ENCODE peak calls at places on chromosomes 2 and 18, in four cellular contexts. Q is A549, L is sigmoid colon, Y is aorta. H is an unnamed sample.

GRCh38 chr2:157404363-157404762 is 39.5 kb downstream of the CYTIP start:
- DNase-seq in Q (no peak), L (no peak), Y (no peak), H (no peak)

GRCh38 chr2:50564781-50565180 is 467.2 kb downstream of the NRXN1 start:
- DNase-seq in Q (no peak), L (no peak), Y (no peak), H (no peak)

GRCh38 chr2:225337183-225337582 is 62.3 kb upstream of the NYAP2 start:
- DNase-seq in Q (no peak), L (no peak), Y (no peak), H (no peak)

GRCh38 chr2:120825370-120826259 is 89.9 kb downstream of the GLI2 start:
- DNase-seq in Q (no peak), L (peak; percentile 90), Y (peak; percentile 57), H (no peak)

GRCh38 chr2:23624378-23624777 is 239.4 kb downstream of the KLHL29 start:
- DNase-seq in Q (peak; percentile 50), L (peak; percentile 30), Y (no peak), H (no peak)

GRCh38 chr18:41906528-41907256 is 48.3 kb upstream of the PIK3C3 start:
- DNase-seq in Q (peak; percentile 18), L (no peak), Y (no peak), H (no peak)

GRCh38 chr2:75130171-75130570 is 69.1 kb downstream of the TACR1 start:
- DNase-seq in Q (peak; percentile 36), L (no peak), Y (no peak), H (no peak)

GRCh38 chr2:158191569-158191968 is 89.9 kb downstream of the UPP2 start:
- DNase-seq in Q (no peak), L (no peak), Y (no peak), H (no peak)

GRCh38 chr2:239302808-239303557 is 97.8 kb downstream of the HDAC4 start:
- DNase-seq in Q (no peak), L (peak; percentile 72), Y (peak; percentile 72), H (peak; percentile 71)

GRCh38 chr2:196823750-196824149 is 14.6 kb upstream of the C2orf66 start:
- DNase-seq in Q (peak; percentile 45), L (no peak), Y (no peak), H (no peak)

GRCh38 chr2:215828528-215829184 is 184.7 kb downstream of the MREG start:
- DNase-seq in Q (peak; percentile 83), L (peak; percentile 71), Y (peak; percentile 66), H (no peak)

GRCh38 chr2:201149064-201149820 is 33.3 kb downstream of the CFLAR start:
- DNase-seq in Q (peak; percentile 92), L (no peak), Y (no peak), H (no peak)

GRCh38 chr2:139790807-139791206 is 1010.6 kb upstream of the NXPH2 start:
- DNase-seq in Q (peak; percentile 36), L (no peak), Y (no peak), H (no peak)

DNA sequence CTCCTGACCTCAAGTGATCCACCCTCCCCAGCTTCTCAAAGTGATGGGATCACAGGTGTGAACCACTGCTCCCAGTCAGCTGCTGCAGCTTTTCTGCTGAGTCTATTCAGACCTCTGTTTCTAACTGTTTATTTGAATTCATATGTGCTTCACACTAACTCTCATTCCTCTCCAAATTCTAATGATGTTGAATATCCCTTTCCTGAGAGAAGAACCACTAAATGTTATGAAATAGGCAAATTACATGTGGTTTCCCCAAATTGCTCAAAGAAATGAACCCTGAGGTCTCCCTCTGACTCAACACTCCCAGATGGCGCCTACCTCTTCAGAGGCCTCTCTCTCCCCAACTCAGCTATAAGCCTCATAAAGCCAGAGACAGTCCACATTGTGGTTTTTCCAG is 98.6 kb downstream of the IRS1 start:
- DNase-seq in Q (no peak), L (no peak), Y (no peak), H (no peak)
- H3K27ac ChIP-seq in Q (no peak overlapping the region), L (peak overlapping the region; percentile 26), Y (no peak overlapping the region), H (no peak overlapping the region)

DNA sequence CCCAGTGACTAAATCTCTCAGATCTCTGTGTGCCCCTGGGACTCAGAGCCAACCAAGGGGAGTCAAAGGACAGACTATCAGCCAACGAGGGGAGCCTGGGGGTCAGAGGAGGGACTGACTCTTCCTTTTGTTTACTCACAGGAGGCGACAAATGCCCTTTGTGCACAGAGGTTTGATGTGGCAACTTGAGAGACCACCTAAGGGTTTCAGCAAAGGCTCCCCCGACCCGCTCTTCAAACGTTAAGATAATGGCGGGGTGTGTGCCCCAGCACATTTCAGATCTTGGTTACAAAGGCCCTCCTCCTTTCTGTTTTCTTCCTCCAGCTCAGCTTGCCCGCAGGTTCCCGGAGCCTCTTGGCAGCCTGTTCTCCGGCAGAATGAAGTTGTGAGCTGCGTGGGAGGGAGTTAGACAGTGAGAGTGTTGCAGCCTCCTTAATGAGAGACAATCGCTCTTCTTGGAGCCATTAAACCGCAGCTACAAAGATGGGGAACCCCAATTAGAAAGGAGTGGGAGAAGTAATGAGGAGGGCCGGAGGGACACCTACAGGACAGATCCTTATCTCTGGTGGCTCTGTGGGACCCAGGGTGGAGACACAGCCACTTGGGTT is 76.2 kb downstream of the KIAA2012 start:
- DNase-seq in Q (no peak), L (peak; percentile 81), Y (peak; percentile 77), H (no peak)
- H3K27ac ChIP-seq in Q (peak overlapping the region; percentile 12), L (peak overlapping the region; percentile 75), Y (no peak overlapping the region), H (peak overlapping the region; percentile 66)

GRCh38 chr18:4236940-4237686 is 218.0 kb downstream of the DLGAP1 start:
- DNase-seq in Q (no peak), L (no peak), Y (no peak), H (no peak)
- H3K27ac ChIP-seq in Q (no peak overlapping the region), L (no peak overlapping the region), Y (no peak overlapping the region), H (no peak overlapping the region)

DNA sequence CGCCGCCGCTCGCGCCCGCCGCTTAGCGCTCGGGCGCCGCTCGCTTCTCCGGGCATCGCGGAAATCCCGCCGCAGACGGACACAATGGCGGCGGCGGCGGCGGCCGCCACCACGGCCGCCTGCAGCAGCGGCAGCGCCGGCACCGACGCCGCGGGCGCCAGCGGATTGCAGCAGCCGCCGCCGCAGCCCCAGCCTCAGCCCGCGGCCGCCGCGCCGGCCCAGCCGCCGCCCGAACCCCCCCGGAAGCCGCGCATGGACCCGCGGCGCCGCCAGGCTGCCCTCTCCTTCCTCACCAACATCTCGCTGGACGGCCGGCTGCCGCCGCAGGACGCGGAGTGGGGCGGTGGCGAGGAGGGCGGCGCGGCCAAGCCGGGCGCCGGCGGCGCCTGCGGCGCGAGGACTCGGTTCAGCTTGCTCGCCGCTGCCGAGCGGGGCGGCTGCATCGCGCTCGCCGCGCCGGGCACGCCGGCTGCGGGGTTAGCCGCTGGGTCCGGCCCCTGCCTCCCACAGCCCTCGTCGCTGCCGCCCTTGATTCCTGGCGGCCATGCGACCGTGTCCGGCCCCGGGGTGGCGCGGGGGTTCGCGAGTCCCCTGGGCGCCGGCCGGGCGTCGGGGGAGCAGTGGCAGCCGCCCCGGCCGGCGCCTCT is 517 bp downstream of the CABLES1 start:
- DNase-seq in Q (no peak), L (no peak), Y (peak; percentile 71), H (no peak)
- H3K27ac ChIP-seq in Q (peak overlapping the region; percentile 97), L (peak overlapping the region; percentile 61), Y (peak overlapping the region; percentile 38), H (peak overlapping the region; percentile 69)

GRCh38 chr2:159785195-159785594 is 12.8 kb downstream of the CD302 start:
- DNase-seq in Q (no peak), L (no peak), Y (no peak), H (no peak)

GRCh38 chr2:159786938-159787337 is 11.1 kb downstream of the CD302 start:
- DNase-seq in Q (no peak), L (no peak), Y (no peak), H (no peak)

GRCh38 chr2:159788218-159788617 is 9.8 kb downstream of the CD302 start:
- DNase-seq in Q (no peak), L (no peak), Y (no peak), H (no peak)

DNA sequence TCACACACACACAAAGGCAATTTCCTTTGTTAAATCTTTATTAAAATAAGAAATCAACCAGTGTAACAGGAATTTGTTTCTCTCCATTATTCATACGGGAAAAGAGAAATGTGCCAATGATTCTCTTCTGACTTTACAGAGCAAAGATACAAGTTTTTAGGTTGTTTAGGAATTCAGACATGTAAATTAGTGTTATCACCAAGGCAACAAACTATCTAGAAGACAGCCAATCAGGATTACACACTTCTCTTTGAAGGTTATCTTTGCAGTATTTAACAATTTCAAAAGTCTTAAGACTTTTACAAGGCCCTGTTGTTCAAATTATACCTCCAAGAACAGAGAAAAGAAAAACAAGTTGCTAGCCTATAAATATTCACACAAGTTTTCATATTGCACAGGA is 14.4 kb downstream of the CD302 start:
- DNase-seq in Q (no peak), L (no peak), Y (no peak), H (no peak)
- H3K27ac ChIP-seq in Q (no peak overlapping the region), L (no peak overlapping the region), Y (no peak overlapping the region), H (no peak overlapping the region)

GRCh38 chr18:46705521-46705920 is 48.5 kb upstream of the LOXHD1 start:
- DNase-seq in Q (no peak), L (no peak), Y (no peak), H (no peak)
- H3K27ac ChIP-seq in Q (no peak overlapping the region), L (no peak overlapping the region), Y (no peak overlapping the region), H (no peak overlapping the region)

DNA sequence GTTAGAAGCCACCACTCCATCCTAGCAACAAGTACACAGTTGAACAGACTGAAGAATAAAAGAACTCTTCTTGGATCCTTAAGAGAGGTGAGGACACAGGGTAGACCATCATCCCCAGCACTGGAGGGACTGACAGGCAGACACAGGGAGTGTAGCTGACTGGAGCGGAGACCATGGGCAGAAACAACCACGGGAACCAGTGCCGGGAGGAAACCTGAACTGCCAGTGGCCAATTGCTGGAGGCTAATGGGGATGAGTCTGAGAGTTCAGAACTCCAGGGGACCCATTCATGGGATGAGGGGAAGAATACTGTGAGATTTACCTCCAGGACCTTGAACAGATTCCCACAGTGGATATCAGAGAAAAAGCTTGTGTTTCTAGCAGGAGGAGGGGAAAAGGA is 76.8 kb downstream of the HS6ST1 start:
- DNase-seq in Q (no peak), L (no peak), Y (no peak), H (no peak)
- H3K27ac ChIP-seq in Q (no peak overlapping the region), L (no peak overlapping the region), Y (no peak overlapping the region), H (no peak overlapping the region)

GRCh38 chr18:48928787-48929186 is 22.0 kb downstream of the SMAD7 start:
- DNase-seq in Q (no peak), L (no peak), Y (peak; percentile 87), H (no peak)
- H3K27ac ChIP-seq in Q (peak overlapping the region; percentile 99), L (peak overlapping the region; percentile 93), Y (peak overlapping the region; percentile 17), H (peak overlapping the region; percentile 91)

GRCh38 chr2:86033751-86034680 is 71.7 kb downstream of the POLR1A start:
- DNase-seq in Q (no peak), L (no peak), Y (peak; percentile 22), H (no peak)
- H3K27ac ChIP-seq in Q (no peak overlapping the region), L (no peak overlapping the region), Y (no peak overlapping the region), H (no peak overlapping the region)

H was measured in coronary artery.